ENCODE peak calls at places on chromosomes 7 and 10, in eight cellular contexts. G is sigmoid colon, Q is A549, V is stomach, Z is heart left ventricle, E is gastrocnemius medialis, X is upper lobe of left lung, J is uterus. R is an unnamed sample.

GRCh38 chr10:92420554-92421275 is 129.7 kb downstream of the MARCHF5 start:
- DNase-seq in G (no peak), Q (no peak), V (no peak), Z (no peak), E (no peak), X (no peak), J (no peak), R (no peak)

GRCh38 chr10:121593676-121594075 is 4.6 kb downstream of the FGFR2 start:
- DNase-seq in G (peak), Q (no peak), V (no peak), Z (no peak), E (no peak), X (no peak), J (no peak), R (no peak)

GRCh38 chr7:44767912-44768662 is 19.4 kb downstream of the ZMIZ2 start:
- DNase-seq in G (peak), Q (no peak), V (peak), Z (peak), E (peak), X (no peak), J (peak), R (no peak)

GRCh38 chr10:101879456-101880189 is 36.0 kb upstream of the KCNIP2 start:
- DNase-seq in G (no peak), Q (peak), V (no peak), Z (no peak), E (no peak), X (no peak), J (peak), R (no peak)

GRCh38 chr10:50516161-50516560 is 107.6 kb downstream of the SGMS1 start:
- DNase-seq in G (no peak), Q (no peak), V (no peak), Z (no peak), E (no peak), X (no peak), J (no peak), R (no peak)

GRCh38 chr7:24905996-24906770 is 73.8 kb downstream of the OSBPL3 start:
- DNase-seq in G (no peak), Q (no peak), V (no peak), Z (no peak), E (no peak), X (no peak), J (no peak), R (no peak)

GRCh38 chr7:4103352-4104091 is 578.6 kb upstream of the FOXK1 start:
- DNase-seq in G (no peak), Q (peak), V (no peak), Z (no peak), E (no peak), X (no peak), J (no peak), R (no peak)

GRCh38 chr10:119862524-119862923 is 10.1 kb downstream of the MCMBP start:
- DNase-seq in G (no peak), Q (no peak), V (no peak), Z (no peak), E (no peak), X (no peak), J (no peak), R (no peak)

GRCh38 chr7:15554081-15554480 is 7.7 kb downstream of the AGMO start:
- DNase-seq in G (no peak), Q (peak), V (no peak), Z (no peak), E (no peak), X (no peak), J (no peak), R (no peak)

GRCh38 chr10:72539137-72539536 is 86.7 kb downstream of the MICU1 start:
- DNase-seq in G (no peak), Q (no peak), V (no peak), Z (no peak), E (no peak), X (no peak), J (no peak), R (no peak)

GRCh38 chr7:121530251-121531174 is 134.4 kb upstream of the FAM3C start:
- DNase-seq in G (no peak), Q (peak), V (peak), Z (peak), E (peak), X (peak), J (no peak), R (no peak)

GRCh38 chr10:108868881-108869280 is 1054.4 kb downstream of the XPNPEP1 start:
- DNase-seq in G (no peak), Q (no peak), V (no peak), Z (no peak), E (no peak), X (no peak), J (no peak), R (no peak)

GRCh38 chr10:67790534-67791408 is 47.2 kb downstream of the DNAJC12 start:
- DNase-seq in G (no peak), Q (peak), V (no peak), Z (no peak), E (no peak), X (no peak), J (no peak), R (no peak)

GRCh38 chr10:88243847-88244730 is 339.0 kb downstream of the RNLS start:
- DNase-seq in G (no peak), Q (no peak), V (peak), Z (peak), E (peak), X (no peak), J (peak), R (no peak)

GRCh38 chr10:86899670-86900276 is 57.6 kb downstream of the MMRN2 start:
- DNase-seq in G (peak), Q (peak), V (peak), Z (peak), E (peak), X (peak), J (peak), R (peak)

GRCh38 chr7:45661302-45661995 is 87.3 kb downstream of the ADCY1 start:
- DNase-seq in G (no peak), Q (no peak), V (peak), Z (no peak), E (no peak), X (no peak), J (no peak), R (peak)

GRCh38 chr10:58107506-58107905 is 160.2 kb downstream of the IPMK start:
- DNase-seq in G (no peak), Q (peak), V (no peak), Z (no peak), E (no peak), X (no peak), J (no peak), R (no peak)

GRCh38 chr7:40899151-40899550 is 764.3 kb downstream of the SUGCT start:
- DNase-seq in G (peak), Q (no peak), V (no peak), Z (no peak), E (no peak), X (no peak), J (peak), R (no peak)

GRCh38 chr7:36795451-36796021 is 71.2 kb upstream of the AOAH start:
- DNase-seq in G (no peak), Q (no peak), V (no peak), Z (no peak), E (no peak), X (no peak), J (no peak), R (no peak)

GRCh38 chr7:44066494-44067063 is 1.2 kb upstream of the PGAM2 start:
- DNase-seq in G (peak), Q (no peak), V (no peak), Z (no peak), E (peak), X (peak), J (no peak), R (no peak)

GRCh38 chr7:2201128-2201527 is 31.6 kb downstream of the MAD1L1 start:
- DNase-seq in G (no peak), Q (no peak), V (no peak), Z (no peak), E (no peak), X (no peak), J (no peak), R (no peak)

GRCh38 chr7:27207348-27207985 is 7.6 kb upstream of the HOXA13 start:
- DNase-seq in G (no peak), Q (no peak), V (no peak), Z (no peak), E (no peak), X (no peak), J (no peak), R (no peak)

GRCh38 chr10:71206911-71207310 is 5.5 kb upstream of the UNC5B start:
- DNase-seq in G (no peak), Q (no peak), V (no peak), Z (no peak), E (no peak), X (no peak), J (no peak), R (no peak)

GRCh38 chr10:97849101-97849490 is 547 bp upstream of the GOLGA7B start:
- DNase-seq in G (no peak), Q (no peak), V (no peak), Z (no peak), E (no peak), X (peak), J (no peak), R (no peak)

GRCh38 chr10:118531105-118531851 is 64.2 kb downstream of the PRLHR start:
- DNase-seq in G (no peak), Q (no peak), V (no peak), Z (peak), E (peak), X (peak), J (peak), R (peak)

GRCh38 chr7:26155531-26156375 is 3.8 kb downstream of the NFE2L3 start:
- DNase-seq in G (no peak), Q (no peak), V (no peak), Z (no peak), E (no peak), X (peak), J (no peak), R (no peak)

GRCh38 chr10:128897414-128897928 is 569.6 kb upstream of the MGMT start:
- DNase-seq in G (no peak), Q (no peak), V (no peak), Z (no peak), E (no peak), X (no peak), J (no peak), R (peak)

GRCh38 chr7:30907527-30908267 is 4.0 kb upstream of the AQP1 start:
- DNase-seq in G (no peak), Q (no peak), V (no peak), Z (no peak), E (no peak), X (peak), J (no peak), R (no peak)

GRCh38 chr10:42475168-42476098 is 162.9 kb downstream of the ZNF33B start:
- DNase-seq in G (no peak), Q (no peak), V (no peak), Z (no peak), E (no peak), X (no peak), J (no peak), R (no peak)

GRCh38 chr7:113891828-113892227 is 27.0 kb downstream of the PPP1R3A start:
- DNase-seq in G (no peak), Q (no peak), V (no peak), Z (no peak), E (no peak), X (no peak), J (no peak), R (no peak)

GRCh38 chr7:87653178-87653577 is 25.0 kb downstream of the RUNDC3B start:
- DNase-seq in G (no peak), Q (no peak), V (no peak), Z (no peak), E (no peak), X (no peak), J (no peak), R (no peak)

GRCh38 chr7:35975851-35976454 is 175.1 kb downstream of the SEPTIN7 start:
- DNase-seq in G (no peak), Q (peak), V (no peak), Z (peak), E (no peak), X (no peak), J (peak), R (no peak)

GRCh38 chr7:151081170-151082101 is 827 bp upstream of the FASTK start:
- DNase-seq in G (no peak), Q (peak), V (peak), Z (no peak), E (no peak), X (no peak), J (peak), R (no peak)

GRCh38 chr7:43727494-43727893 is 1.8 kb downstream of the COA1 start:
- DNase-seq in G (no peak), Q (no peak), V (no peak), Z (no peak), E (no peak), X (no peak), J (no peak), R (no peak)

GRCh38 chr7:155007947-155008346 is 5.0 kb upstream of the PAXIP1 start:
- DNase-seq in G (no peak), Q (peak), V (no peak), Z (no peak), E (no peak), X (no peak), J (no peak), R (no peak)

DNA sequence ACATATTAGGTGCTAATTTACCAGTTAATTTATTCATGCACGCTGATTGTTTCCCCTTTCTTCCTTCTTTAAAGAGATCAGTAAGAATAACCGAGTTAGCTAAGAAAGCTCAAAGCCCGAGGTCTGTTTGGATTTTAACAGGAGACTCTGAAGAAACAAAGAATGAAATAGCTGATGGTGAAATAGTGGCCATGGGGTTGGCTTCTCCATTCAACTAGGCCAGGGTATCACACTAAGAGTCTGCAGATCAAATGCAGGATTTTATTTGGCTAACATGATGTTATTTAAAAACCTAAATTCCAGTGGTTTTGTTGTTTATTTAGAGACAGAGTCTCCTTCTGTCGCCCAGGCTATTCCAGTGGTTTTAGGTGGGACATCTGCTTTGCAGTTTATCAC is 65.2 kb upstream of the SYPL1 start:
- DNase-seq in G (no peak), Q (no peak), V (no peak), Z (no peak), E (no peak), X (no peak), J (no peak), R (no peak)
- H3K4me3 ChIP-seq in G (no peak), Q (no peak), V (no peak), Z (no peak), E (no peak), X (no peak), J (no peak), R (no peak)

GRCh38 chr10:46544989-46545791 is 11.3 kb downstream of the GPRIN2 start:
- DNase-seq in G (peak), Q (peak), V (peak), Z (peak), E (peak), X (peak), J (peak), R (no peak)
- TF ChIP-seq POLR2A in G (no peak), Q (no peak), V (no peak), Z (no peak), E (no peak), X (no peak), J (no peak), R (no peak)

DNA sequence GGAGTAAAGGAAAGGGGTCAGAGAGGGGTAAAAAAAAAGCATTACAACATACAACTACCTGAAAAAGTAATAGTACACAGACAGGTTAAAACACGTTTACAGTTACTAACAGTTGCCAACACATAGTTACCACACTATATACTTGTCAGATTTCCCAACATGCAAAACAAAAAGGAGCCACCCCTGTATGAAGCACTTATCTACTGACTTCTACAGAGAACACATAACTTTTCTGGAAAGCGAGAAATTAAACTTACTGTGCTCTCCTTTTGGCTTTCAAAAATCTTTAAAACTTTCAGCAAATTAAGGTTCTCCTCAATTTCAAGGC is 2.1 kb downstream of the ABI1 start:
- DNase-seq in G (no peak), Q (no peak), V (no peak), Z (no peak), E (no peak), X (no peak), J (no peak), R (no peak)
- H3K4me3 ChIP-seq in G (peak), Q (peak), V (no peak), Z (peak), E (no peak), X (peak), J (peak), R (peak)

GRCh38 chr7:99141334-99141733 is 2.6 kb downstream of the SMURF1 start:
- DNase-seq in G (no peak), Q (no peak), V (no peak), Z (no peak), E (no peak), X (no peak), J (no peak), R (no peak)

GRCh38 chr7:99141756-99142726 is 1.9 kb downstream of the SMURF1 start:
- DNase-seq in G (peak), Q (peak), V (peak), Z (peak), E (peak), X (peak), J (peak), R (peak)

GRCh38 chr7:99142727-99143521 is 984 bp downstream of the SMURF1 start:
- DNase-seq in G (peak), Q (peak), V (peak), Z (peak), E (peak), X (peak), J (peak), R (peak)

GRCh38 chr7:99143853-99144672 is at the start of gene SMURF1:
- DNase-seq in G (peak), Q (peak), V (peak), Z (peak), E (peak), X (peak), J (peak), R (no peak)

GRCh38 chr7:99143522-99143852 is 421 bp downstream of the SMURF1 start:
- DNase-seq in G (no peak), Q (no peak), V (no peak), Z (no peak), E (no peak), X (no peak), J (no peak), R (no peak)
- TF ChIP-seq POLR2A in G (no peak), Q (no peak), V (no peak), Z (no peak), E (no peak), X (no peak), J (no peak), R (no peak)

DNA sequence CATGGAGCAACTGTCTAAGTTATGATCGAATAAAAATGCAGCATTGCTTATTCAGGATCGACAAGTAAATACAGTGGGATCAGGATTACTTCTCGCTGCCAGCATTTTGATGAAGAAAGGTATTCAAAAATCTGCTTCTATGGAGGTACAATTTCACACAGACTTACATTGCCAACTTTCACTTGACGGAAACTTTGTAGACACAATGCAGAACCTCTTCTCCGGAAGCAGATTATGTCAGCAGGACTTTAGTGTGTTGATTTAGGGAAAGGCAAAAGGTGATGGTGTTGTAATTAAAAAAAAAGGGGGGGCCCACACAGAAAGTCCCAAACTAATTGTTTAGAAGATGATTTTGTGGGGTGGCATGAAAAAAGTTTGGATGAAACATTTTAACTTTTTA is 462.4 kb upstream of the KLF6 start:
- DNase-seq in G (no peak), Q (no peak), V (no peak), Z (no peak), E (no peak), X (no peak), J (no peak), R (no peak)
- H3K4me3 ChIP-seq in G (no peak), Q (no peak), V (no peak), Z (no peak), E (no peak), X (no peak), J (no peak), R (no peak)

GRCh38 chr10:689433-690226 is at the start of gene DIP2C:
- DNase-seq in G (peak), Q (peak), V (peak), Z (peak), E (peak), X (peak), J (peak), R (peak)
- TF ChIP-seq POLR2A in G (no peak), Q (peak), V (no peak), Z (peak), E (peak), X (peak), J (no peak), R (peak)

GRCh38 chr10:95500097-95500496 is 61.1 kb downstream of the SORBS1 start:
- DNase-seq in G (no peak), Q (no peak), V (no peak), Z (no peak), E (no peak), X (no peak), J (no peak), R (no peak)
- H3K4me3 ChIP-seq in G (no peak), Q (no peak), V (no peak), Z (no peak), E (no peak), X (no peak), J (no peak), R (peak)

GRCh38 chr7:158863611-158864506 is 7.5 kb downstream of the DYNC2I1 start:
- DNase-seq in G (peak), Q (peak), V (peak), Z (peak), E (peak), X (peak), J (peak), R (no peak)
- TF ChIP-seq POLR2A in G (no peak), Q (no peak), V (no peak), Z (peak), E (peak), X (peak), J (no peak), R (no peak)

GRCh38 chr7:28685291-28685659 is 272.9 kb downstream of the TRIL start:
- DNase-seq in G (peak), Q (no peak), V (no peak), Z (peak), E (peak), X (peak), J (peak), R (no peak)
- H3K4me3 ChIP-seq in G (peak), Q (no peak), V (peak), Z (peak), E (peak), X (peak), J (no peak), R (peak)